ENCODE peak calls at places on chromosomes 11 and 22, in nine cellular contexts. F is A549, H is fibroblast of villous mesenchyme, A is kidney, M is AG04449, J is fibroblast of the aortic adventitia, N is fibroblast of pulmonary artery, D is NB4, Z is AG04450. L is an unnamed sample.

GRCh38 chr22:48711669-48712068 is 1116.0 kb downstream of the BRD1 start:
- DNase-seq in F (no peak), H (no peak), A (peak), M (no peak), J (no peak), N (no peak), D (no peak), Z (no peak), L (no peak)

GRCh38 chr11:9803685-9804413 is 140.0 kb downstream of the SWAP70 start:
- DNase-seq in F (no peak), H (peak), A (no peak), M (no peak), J (peak), N (peak), D (no peak), Z (no peak), L (no peak)

GRCh38 chr22:31206896-31207687 is 5.0 kb upstream of the LIMK2 start:
- DNase-seq in F (no peak), H (no peak), A (no peak), M (no peak), J (peak), N (peak), D (no peak), Z (no peak), L (peak)

GRCh38 chr22:46728470-46728869 is 9.6 kb downstream of the CERK start:
- DNase-seq in F (no peak), H (no peak), A (peak), M (no peak), J (no peak), N (no peak), D (no peak), Z (no peak), L (no peak)

GRCh38 chr11:59550842-59551650 is 39.7 kb downstream of the OR4D9 start:
- DNase-seq in F (peak), H (peak), A (peak), M (peak), J (peak), N (peak), D (peak), Z (peak), L (peak)

GRCh38 chr11:99739464-99740089 is 718.8 kb downstream of the CNTN5 start:
- DNase-seq in F (peak), H (peak), A (no peak), M (no peak), J (peak), N (peak), D (peak), Z (peak), L (peak)

GRCh38 chr22:47421846-47422245 is 659.4 kb downstream of the TBC1D22A start:
- DNase-seq in F (no peak), H (no peak), A (no peak), M (no peak), J (no peak), N (no peak), D (no peak), Z (no peak), L (no peak)

GRCh38 chr11:47408598-47409439 is 429 bp downstream of the SLC39A13 start:
- DNase-seq in F (peak), H (peak), A (peak), M (peak), J (peak), N (peak), D (no peak), Z (peak), L (no peak)

GRCh38 chr11:129543515-129544290 is 168.1 kb downstream of the BARX2 start:
- DNase-seq in F (no peak), H (no peak), A (no peak), M (no peak), J (no peak), N (no peak), D (no peak), Z (no peak), L (no peak)

GRCh38 chr22:46775364-46775758 is 12.9 kb downstream of the TBC1D22A start:
- DNase-seq in F (no peak), H (no peak), A (no peak), M (no peak), J (no peak), N (no peak), D (no peak), Z (no peak), L (no peak)

GRCh38 chr11:73204711-73205121 is 13.4 kb upstream of the P2RY2 start:
- DNase-seq in F (no peak), H (no peak), A (peak), M (no peak), J (no peak), N (no peak), D (peak), Z (no peak), L (no peak)

GRCh38 chr22:43508489-43508888 is 96.7 kb downstream of the MPPED1 start:
- DNase-seq in F (no peak), H (no peak), A (no peak), M (no peak), J (no peak), N (no peak), D (no peak), Z (no peak), L (no peak)

GRCh38 chr22:48849963-48850657 is 977.6 kb downstream of the BRD1 start:
- DNase-seq in F (no peak), H (no peak), A (peak), M (no peak), J (no peak), N (no peak), D (no peak), Z (no peak), L (no peak)

GRCh38 chr22:42959472-42960145 is 55.3 kb downstream of the PACSIN2 start:
- DNase-seq in F (peak), H (peak), A (no peak), M (no peak), J (peak), N (peak), D (peak), Z (peak), L (peak)

GRCh38 chr11:123548774-123549173 is 105.7 kb downstream of the SCN3B start:
- DNase-seq in F (no peak), H (no peak), A (no peak), M (no peak), J (no peak), N (no peak), D (no peak), Z (no peak), L (no peak)

GRCh38 chr11:59559886-59560285 is 48.5 kb downstream of the OR4D9 start:
- DNase-seq in F (no peak), H (no peak), A (no peak), M (no peak), J (no peak), N (no peak), D (no peak), Z (no peak), L (no peak)

GRCh38 chr11:75673977-75674582 is 5.2 kb upstream of the MAP6 start:
- DNase-seq in F (peak), H (peak), A (no peak), M (no peak), J (peak), N (peak), D (peak), Z (no peak), L (peak)

GRCh38 chr11:128860571-128861361 is 6.3 kb downstream of the KCNJ1 start:
- DNase-seq in F (no peak), H (no peak), A (no peak), M (peak), J (peak), N (no peak), D (no peak), Z (no peak), L (no peak)

GRCh38 chr11:45150943-45151342 is 4.5 kb downstream of the PRDM11 start:
- DNase-seq in F (no peak), H (no peak), A (no peak), M (no peak), J (no peak), N (no peak), D (no peak), Z (no peak), L (no peak)

GRCh38 chr11:46296520-46297448 is 19.3 kb downstream of the CREB3L1 start:
- DNase-seq in F (no peak), H (peak), A (peak), M (peak), J (peak), N (peak), D (no peak), Z (peak), L (no peak)

GRCh38 chr11:96736591-96736990 is 346.8 kb downstream of the JRKL start:
- DNase-seq in F (no peak), H (no peak), A (no peak), M (peak), J (peak), N (peak), D (no peak), Z (no peak), L (no peak)

GRCh38 chr11:11605181-11605580 is 16.6 kb downstream of the GALNT18 start:
- DNase-seq in F (no peak), H (no peak), A (no peak), M (no peak), J (no peak), N (no peak), D (no peak), Z (no peak), L (no peak)

GRCh38 chr11:84564180-84564866 is 1062.8 kb downstream of the DLG2 start:
- DNase-seq in F (peak), H (peak), A (no peak), M (no peak), J (peak), N (peak), D (peak), Z (peak), L (peak)

GRCh38 chr11:115678942-115679341 is 174.7 kb upstream of the CADM1 start:
- DNase-seq in F (peak), H (no peak), A (no peak), M (no peak), J (no peak), N (no peak), D (peak), Z (no peak), L (peak)

GRCh38 chr11:120564573-120565301 is 53.2 kb downstream of the GRIK4 start:
- DNase-seq in F (no peak), H (peak), A (peak), M (no peak), J (peak), N (peak), D (peak), Z (no peak), L (no peak)
- TF ChIP-seq CTCF in F (no peak), H (no peak), A (no peak), M (peak), J (no peak), N (peak), D (peak), Z (peak), L (no peak)

DNA sequence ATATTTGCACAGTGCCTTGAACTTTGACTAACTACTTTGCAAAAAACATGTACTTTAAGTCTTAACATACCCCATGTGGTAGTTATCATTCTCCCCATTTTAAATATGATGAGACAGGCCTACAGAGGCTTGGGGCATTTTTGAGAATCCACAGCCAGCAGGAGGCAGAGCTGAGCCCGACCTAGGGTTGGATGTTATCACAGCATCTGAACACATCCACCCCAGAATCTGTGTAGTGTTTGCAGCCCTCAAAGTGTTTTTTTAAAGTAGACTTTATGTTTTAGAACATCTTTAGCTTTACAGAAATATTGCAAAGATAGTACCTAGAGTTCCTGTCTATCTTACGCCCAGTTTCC is 17.6 kb downstream of the OTOG start:
- DNase-seq in F (peak), H (no peak), A (no peak), M (no peak), J (no peak), N (no peak), D (peak), Z (no peak), L (no peak)
- TF ChIP-seq CTCF in F (peak), H (no peak), A (no peak), M (no peak), J (no peak), N (peak), D (peak), Z (peak), L (peak)

GRCh38 chr11:106222626-106223025 is 145.2 kb downstream of the AASDHPPT start:
- DNase-seq in F (no peak), H (no peak), A (no peak), M (no peak), J (no peak), N (no peak), D (no peak), Z (no peak), L (no peak)

GRCh38 chr11:106228996-106229395 is 151.5 kb downstream of the AASDHPPT start:
- DNase-seq in F (no peak), H (peak), A (no peak), M (no peak), J (no peak), N (peak), D (no peak), Z (no peak), L (no peak)

GRCh38 chr11:106224172-106224571 is 146.7 kb downstream of the AASDHPPT start:
- DNase-seq in F (no peak), H (no peak), A (no peak), M (no peak), J (no peak), N (no peak), D (no peak), Z (no peak), L (no peak)
- TF ChIP-seq CTCF in F (no peak), H (no peak), A (no peak), M (no peak), J (no peak), N (no peak), D (no peak), Z (no peak), L (no peak)

GRCh38 chr11:41206388-41206787 is 253.1 kb downstream of the LRRC4C start:
- DNase-seq in F (no peak), H (no peak), A (no peak), M (no peak), J (no peak), N (no peak), D (no peak), Z (no peak), L (no peak)

GRCh38 chr11:41201156-41201555 is 258.3 kb downstream of the LRRC4C start:
- DNase-seq in F (peak), H (peak), A (no peak), M (no peak), J (no peak), N (peak), D (peak), Z (no peak), L (peak)
- TF ChIP-seq CTCF in F (peak), H (peak), A (peak), M (peak), J (no peak), N (peak), D (peak), Z (no peak), L (peak)

GRCh38 chr11:62508336-62509058 is 38.1 kb downstream of the AHNAK start:
- DNase-seq in F (peak), H (peak), A (peak), M (peak), J (peak), N (peak), D (peak), Z (no peak), L (peak)
- TF ChIP-seq CTCF in F (peak), H (peak), A (peak), M (peak), J (peak), N (peak), D (peak), Z (peak), L (peak)

L was measured in LNCaP clone FGC.